ENCODE peak calls at places on chromosomes 12 and 14, in four cellular contexts. O is neuronal stem cell; Q is CD8-positive, alpha-beta memory T cell; K is CD4-positive, CD25-positive, alpha-beta regulatory T cell. I is an unnamed sample.

GRCh38 chr12:31578632-31579031 is 12.3 kb downstream of the DENND5B start:
- DNase-seq in O (no peak), Q (no peak), K (no peak), I (no peak)

GRCh38 chr14:65421201-65421981 is 8.9 kb downstream of the FUT8 start:
- DNase-seq in O (no peak), Q (no peak), K (no peak), I (no peak)

GRCh38 chr14:33938131-33938949 is 12.5 kb downstream of the EGLN3 start:
- DNase-seq in O (no peak), Q (no peak), K (no peak), I (no peak)

GRCh38 chr14:103630364-103631108 is 1.5 kb downstream of the KLC1 start:
- DNase-seq in O (no peak), Q (no peak), K (no peak), I (no peak)

GRCh38 chr12:7190268-7191055 is 976 bp downstream of the PEX5 start:
- DNase-seq in O (no peak), Q (no peak), K (peak; percentile 6), I (no peak)

GRCh38 chr12:107891967-107892366 is 117.5 kb downstream of the ASCL4 start:
- DNase-seq in O (no peak), Q (no peak), K (no peak), I (no peak)

GRCh38 chr12:57661376-57661775 is 28.4 kb upstream of the B4GALNT1 start:
- DNase-seq in O (no peak), Q (no peak), K (no peak), I (no peak)

GRCh38 chr14:104745431-104745830 is 7.5 kb upstream of the SIVA1 start:
- DNase-seq in O (no peak), Q (no peak), K (no peak), I (no peak)

GRCh38 chr12:67025543-67026114 is 243.5 kb upstream of the CAND1 start:
- DNase-seq in O (peak; percentile 54), Q (peak; percentile 50), K (peak; percentile 11), I (no peak)

GRCh38 chr12:132922676-132923075 is 33.4 kb downstream of the ZNF605 start:
- DNase-seq in O (no peak), Q (no peak), K (no peak), I (no peak)
- H3K9me3 ChIP-seq in O (peaks cover 35% of the 10 kb centered on the region), Q (peaks cover 75% of the 10 kb centered on the region), K (peaks cover 74% of the 10 kb centered on the region), I (peaks cover 49% of the 10 kb centered on the region)

GRCh38 chr12:133234971-133235370 is 706 bp downstream of the ANHX start:
- DNase-seq in O (no peak), Q (no peak), K (no peak), I (no peak)
- H3K9me3 ChIP-seq in O (peaks cover 54% of the 10 kb centered on the region), Q (no peaks in the 10 kb centered on the region), K (peaks cover 6% of the 10 kb centered on the region), I (peaks cover 3% of the 10 kb centered on the region)

DNA sequence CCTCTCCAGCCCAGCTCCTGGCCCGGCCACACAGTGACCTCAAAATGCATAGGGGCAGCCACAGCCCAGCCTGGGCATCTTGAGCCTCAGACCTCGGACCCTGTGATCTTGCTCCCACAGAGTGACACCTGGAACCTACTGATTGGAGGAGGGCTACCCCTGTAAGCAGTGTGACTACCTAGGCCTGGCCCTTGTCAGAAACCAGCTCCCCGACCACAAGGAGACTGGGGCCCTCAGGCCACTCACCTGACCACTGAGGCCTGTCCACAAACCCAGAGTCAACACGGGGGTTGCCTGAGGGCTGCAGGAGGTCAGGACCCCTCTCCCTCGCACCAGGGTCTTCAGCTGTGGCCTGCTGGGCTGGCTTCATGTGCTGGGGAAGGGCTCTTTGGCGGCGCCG is 9.0 kb downstream of the ANHX start:
- DNase-seq in O (no peak), Q (no peak), K (no peak), I (no peak)
- H3K9me3 ChIP-seq in O (peaks cover 59% of the 10 kb centered on the region), Q (no peaks in the 10 kb centered on the region), K (peaks cover 4% of the 10 kb centered on the region), I (peaks cover 2% of the 10 kb centered on the region)

GRCh38 chr14:105745433-105746123 is 219.2 kb downstream of the TMEM121 start:
- DNase-seq in O (no peak), Q (peak; percentile 39), K (no peak), I (no peak)
- H3K9me3 ChIP-seq in O (peaks cover 12% of the 10 kb centered on the region), Q (no peaks in the 10 kb centered on the region), K (no peaks in the 10 kb centered on the region), I (no peaks in the 10 kb centered on the region)

GRCh38 chr14:105925615-105926414 is 399.4 kb downstream of the TMEM121 start:
- DNase-seq in O (no peak), Q (no peak), K (no peak), I (no peak)

GRCh38 chr14:105926415-105927093 is 400.2 kb downstream of the TMEM121 start:
- DNase-seq in O (no peak), Q (no peak), K (no peak), I (no peak)

GRCh38 chr14:105927094-105927475 is 400.7 kb downstream of the TMEM121 start:
- DNase-seq in O (no peak), Q (no peak), K (no peak), I (no peak)

GRCh38 chr14:105927661-105928060 is 401.3 kb downstream of the TMEM121 start:
- DNase-seq in O (no peak), Q (no peak), K (no peak), I (no peak)

DNA sequence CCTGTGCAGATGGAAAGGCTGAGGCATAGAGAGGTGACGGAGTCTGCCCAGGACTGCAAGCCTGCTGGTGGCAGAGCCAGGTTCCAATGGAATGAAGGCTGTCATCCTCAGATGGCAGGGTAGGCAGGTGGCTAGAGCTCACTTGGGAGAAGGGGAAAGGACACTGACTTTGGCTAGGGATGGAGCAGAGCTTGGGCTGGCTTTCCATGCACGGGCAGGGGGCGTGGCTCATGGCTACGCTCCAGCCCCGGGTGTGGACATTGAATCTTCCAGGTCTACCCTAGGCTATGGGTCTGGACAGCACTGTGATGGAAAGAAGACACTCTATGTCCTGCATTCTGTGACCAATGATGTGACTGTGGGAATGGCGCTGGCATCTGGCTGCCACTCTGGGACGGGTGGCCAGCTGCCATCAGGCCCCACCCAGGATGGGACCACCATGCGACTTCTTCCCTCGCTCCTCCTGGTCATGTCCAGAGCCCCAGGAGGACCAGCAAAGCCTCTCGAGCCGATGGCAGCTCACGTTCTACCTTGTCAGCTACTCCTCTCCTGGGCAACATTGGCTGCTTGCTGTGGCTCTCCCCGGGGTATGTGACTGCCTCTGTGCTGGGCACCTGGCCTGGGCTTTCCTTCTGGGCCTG is 398.7 kb downstream of the TMEM121 start:
- DNase-seq in O (no peak), Q (no peak), K (no peak), I (no peak)
- H3K9me3 ChIP-seq in O (peaks cover 23% of the 10 kb centered on the region), Q (no peaks in the 10 kb centered on the region), K (no peaks in the 10 kb centered on the region), I (no peaks in the 10 kb centered on the region)

GRCh38 chr14:105806568-105806967 is 280.2 kb downstream of the TMEM121 start:
- DNase-seq in O (no peak), Q (no peak), K (no peak), I (no peak)
- H3K9me3 ChIP-seq in O (peaks cover 34% of the 10 kb centered on the region), Q (peaks cover 5% of the 10 kb centered on the region), K (peaks cover 11% of the 10 kb centered on the region), I (no peaks in the 10 kb centered on the region)

DNA sequence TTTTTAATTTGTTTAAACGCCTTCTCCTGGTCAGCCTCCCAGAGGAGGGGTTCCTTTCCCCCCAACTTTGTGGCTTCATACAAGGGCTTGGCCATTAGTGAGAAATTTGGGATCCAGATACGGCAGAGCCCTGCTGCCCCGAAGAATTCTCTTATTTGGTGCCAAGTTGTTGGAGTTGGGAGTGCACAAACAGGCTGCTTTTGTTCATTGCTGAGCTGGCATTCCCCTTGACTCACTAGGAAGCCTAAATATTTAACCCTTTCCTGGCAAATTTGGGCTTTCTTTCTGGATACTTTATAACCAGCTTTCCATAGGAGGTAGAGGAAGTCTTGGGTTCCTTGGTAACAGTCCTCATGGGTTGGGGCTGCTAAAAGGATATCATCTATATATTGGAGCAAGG is 10.3 kb upstream of the ADAM21 start:
- DNase-seq in O (no peak), Q (no peak), K (no peak), I (no peak)
- H3K9me3 ChIP-seq in O (peaks cover 17% of the 10 kb centered on the region), Q (peaks cover 14% of the 10 kb centered on the region), K (peaks cover 26% of the 10 kb centered on the region), I (peaks cover 5% of the 10 kb centered on the region)

GRCh38 chr14:19949218-19949617 is 18.5 kb downstream of the OR4K1 start:
- DNase-seq in O (no peak), Q (no peak), K (no peak), I (no peak)
- H3K9me3 ChIP-seq in O (no peaks in the 10 kb centered on the region), Q (no peaks in the 10 kb centered on the region), K (no peaks in the 10 kb centered on the region), I (no peaks in the 10 kb centered on the region)

GRCh38 chr12:34598352-34598827 is 576.1 kb downstream of the ALG10 start:
- DNase-seq in O (no peak), Q (no peak), K (no peak), I (peak; percentile 3)

GRCh38 chr12:34595749-34596733 is 573.7 kb downstream of the ALG10 start:
- DNase-seq in O (no peak), Q (no peak), K (no peak), I (no peak)

GRCh38 chr12:34599530-34600513 is 577.5 kb downstream of the ALG10 start:
- DNase-seq in O (no peak), Q (no peak), K (no peak), I (no peak)

GRCh38 chr12:34598851-34599529 is 576.7 kb downstream of the ALG10 start:
- DNase-seq in O (no peak), Q (no peak), K (no peak), I (no peak)

DNA sequence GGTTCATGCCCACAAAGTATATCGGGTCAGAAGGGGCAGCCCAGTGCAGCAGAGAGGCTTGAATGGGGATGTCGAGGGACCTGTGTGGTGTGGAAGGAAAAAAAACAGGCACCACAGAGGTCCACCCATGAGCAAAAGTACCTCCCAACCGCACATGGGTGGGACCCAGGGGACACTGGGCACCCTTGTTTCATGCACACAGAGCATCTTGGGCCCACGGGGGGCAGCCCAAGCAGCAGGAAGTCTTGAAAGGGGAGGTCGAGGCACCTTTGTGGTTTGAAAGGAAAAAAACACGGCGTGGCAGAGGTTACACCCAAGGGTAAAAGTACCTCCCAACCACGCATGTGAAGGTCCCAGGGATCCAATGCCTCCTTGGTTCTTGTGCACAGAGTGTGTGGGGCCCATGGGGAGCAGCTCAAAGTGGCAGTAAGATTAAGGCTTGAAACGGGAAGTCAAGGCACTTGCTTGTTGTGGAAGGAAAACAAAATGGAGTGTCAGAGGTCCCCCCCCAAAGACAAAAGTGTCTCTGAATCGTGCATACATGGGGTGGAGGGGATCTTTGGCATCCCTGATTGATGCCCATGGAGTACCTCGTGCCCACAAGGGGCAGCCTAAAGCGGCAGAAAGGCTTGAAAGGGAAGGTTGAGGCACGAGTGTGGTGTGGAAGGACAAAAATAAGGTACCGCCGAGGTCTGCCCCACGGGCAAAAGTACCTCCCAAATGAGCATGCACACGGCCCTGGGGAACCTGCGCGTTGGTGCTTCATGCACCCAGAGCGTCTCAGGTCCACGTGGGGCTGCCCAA is 575.5 kb downstream of the ALG10 start:
- DNase-seq in O (no peak), Q (no peak), K (no peak), I (no peak)
- H3K9me3 ChIP-seq in O (peaks cover 65% of the 10 kb centered on the region), Q (peaks cover 6% of the 10 kb centered on the region), K (peaks cover 21% of the 10 kb centered on the region), I (peaks cover 5% of the 10 kb centered on the region)

I was measured in T-helper 17 cell.